ENCODE peak calls at places on chromosomes 13 and 19, in eight cellular contexts. S is coronary artery; K is bronchial epithelial cell; L is stimulated activated CD4-positive, alpha-beta T cell treated with anti-CD3 and anti-CD28 coated beads, TNF-alpha, amount 100 ng/mL, for 48 hours; G is body of pancreas; M is central memory CD4-positive, alpha-beta T cell; T is naive B cell; I is astrocyte of the spinal cord. X is an unnamed sample.

GRCh38 chr19:38634757-38635482 is 12.5 kb upstream of the ACTN4 start:
- DNase-seq in K (peak), S (no peak), G (peak), T (peak), L (peak), M (peak), I (peak), X (no peak)

GRCh38 chr19:49336482-49337266 is 1.5 kb downstream of the CD37 start:
- DNase-seq in T (no peak), I (no peak), K (no peak), G (peak), L (no peak), S (peak), M (no peak), X (no peak)

GRCh38 chr19:41131186-41131585 is 17.0 kb downstream of the CYP2F1 start:
- DNase-seq in I (no peak), S (no peak), T (no peak), L (no peak), K (no peak), G (no peak), M (no peak), X (no peak)

GRCh38 chr13:104085611-104086010 is 1019.4 kb upstream of the SLC10A2 start:
- DNase-seq in T (no peak), G (no peak), M (no peak), I (no peak), K (no peak), S (no peak), L (no peak), X (no peak)

GRCh38 chr19:49887653-49888477 is 8.8 kb downstream of the IL4I1 start:
- DNase-seq in K (no peak), I (no peak), L (no peak), S (no peak), T (no peak), G (no peak), M (no peak), X (no peak)

GRCh38 chr13:50731400-50731799 is 112.1 kb downstream of the DLEU7 start:
- DNase-seq in G (no peak), T (no peak), S (no peak), K (peak), M (no peak), L (no peak), I (peak), X (peak)

GRCh38 chr19:38862321-38863059 is 12.7 kb upstream of the HNRNPL start:
- DNase-seq in L (no peak), T (no peak), S (no peak), I (peak), M (no peak), K (no peak), G (peak), X (no peak)

GRCh38 chr13:91520952-91521351 is 122.5 kb downstream of the GPC5 start:
- DNase-seq in G (no peak), M (no peak), S (no peak), T (no peak), I (peak), K (no peak), L (no peak), X (no peak)

GRCh38 chr19:49017666-49018351 is 918 bp upstream of the LHB start:
- DNase-seq in T (peak), G (peak), L (peak), S (no peak), K (no peak), I (peak), M (peak), X (no peak)

GRCh38 chr13:22108283-22108897 is 437.5 kb downstream of the FGF9 start:
- DNase-seq in I (no peak), G (no peak), K (peak), M (no peak), L (no peak), S (no peak), T (no peak), X (no peak)

GRCh38 chr19:18161691-18162039 is 8.7 kb downstream of the PIK3R2 start:
- DNase-seq in I (no peak), T (no peak), L (no peak), M (no peak), S (no peak), G (no peak), K (no peak), X (no peak)

GRCh38 chr19:16027528-16027927 is 48.8 kb upstream of the TPM4 start:
- DNase-seq in G (no peak), S (no peak), T (no peak), M (no peak), I (no peak), L (no peak), K (no peak), X (no peak)

GRCh38 chr19:34298891-34299510 is 44.6 kb downstream of the GARRE1 start:
- DNase-seq in M (no peak), S (no peak), G (no peak), K (no peak), L (no peak), T (no peak), I (no peak), X (no peak)

GRCh38 chr19:49422407-49423277 is 599 bp downstream of the PTH2 start:
- DNase-seq in L (no peak), S (no peak), T (no peak), K (no peak), G (peak), I (no peak), M (no peak), X (no peak)

GRCh38 chr19:52237771-52238400 is 31.5 kb upstream of the ZNF766 start:
- DNase-seq in T (peak), I (peak), K (peak), G (peak), M (peak), S (no peak), L (peak), X (no peak)

GRCh38 chr13:33865945-33866344 is 48.0 kb downstream of the RFC3 start:
- DNase-seq in S (no peak), L (no peak), T (no peak), G (no peak), K (no peak), I (no peak), M (no peak), X (no peak)

GRCh38 chr13:107553838-107554237 is 661.5 kb downstream of the LIG4 start:
- DNase-seq in I (no peak), T (no peak), S (no peak), G (no peak), K (no peak), L (no peak), M (no peak), X (no peak)

GRCh38 chr13:98310485-98311199 is 133.6 kb upstream of the RNF113B start:
- DNase-seq in K (no peak), I (no peak), G (no peak), T (no peak), S (no peak), M (no peak), L (no peak), X (no peak)

GRCh38 chr19:13962738-13963602 is 10.7 kb downstream of the DCAF15 start:
- DNase-seq in S (peak), M (no peak), K (no peak), L (no peak), T (no peak), G (no peak), I (peak), X (no peak)

X was measured in epithelial cell of prostate.